ENCODE peak calls at places on chromosomes 3 and 15, in ten cellular contexts. L is ovary; D is T-helper 17 cell; X is iPS DF 6.9; C is H54; S is tibial artery; W is stimulated activated CD8-positive, alpha-beta memory T cell treated with anti-CD3 and anti-CD28 coated beads, Interleukin-4, amount 100 ng/mL, for 1 hour; V is GM10248; H is CD4-positive, alpha-beta memory T cell; Q is ELR. E is an unnamed sample.

GRCh38 chr3:28726840-28727239 is 378.2 kb upstream of the AZI2 start:
- DNase-seq in X (peak; percentile 27), C (peak; percentile 23), D (no peak), V (peak; percentile 24), H (no peak), L (no peak), S (peak; percentile 34), Q (peak; percentile 52), W (no peak), E (peak; percentile 70)

GRCh38 chr3:43998841-43999805 is 242.6 kb upstream of the TOPAZ1 start:
- DNase-seq in Q (peak; percentile 83), V (peak; percentile 80), H (no peak), D (no peak), L (no peak), W (no peak), X (no peak), S (no peak), C (peak; percentile 55), E (no peak)

GRCh38 chr3:4845882-4846281 is 133.4 kb upstream of the BHLHE40 start:
- DNase-seq in W (no peak), V (no peak), D (no peak), H (no peak), Q (no peak), C (no peak), S (no peak), X (no peak), L (no peak), E (no peak)

GRCh38 chr3:125605771-125606170 is 10.5 kb upstream of the OSBPL11 start:
- DNase-seq in Q (no peak), D (no peak), V (no peak), X (no peak), L (no peak), C (no peak), W (no peak), S (no peak), H (no peak), E (no peak)

GRCh38 chr3:8663177-8664061 is 18.8 kb upstream of the SSUH2 start:
- DNase-seq in S (peak; percentile 46), C (peak; percentile 54), H (no peak), X (peak; percentile 92), V (peak; percentile 66), W (no peak), Q (peak; percentile 82), L (peak; percentile 63), D (no peak), E (peak; percentile 48)

GRCh38 chr3:88188436-88188835 is 38.7 kb downstream of the C3orf38 start:
- DNase-seq in Q (peak; percentile 24), D (no peak), X (no peak), S (no peak), H (no peak), L (no peak), V (no peak), W (no peak), C (peak; percentile 9), E (no peak)

GRCh38 chr15:80769471-80770355 is 9.5 kb upstream of the CEMIP start:
- DNase-seq in Q (no peak), S (no peak), H (no peak), C (no peak), D (no peak), X (no peak), W (no peak), L (no peak), V (no peak), E (no peak)

GRCh38 chr15:77001351-77001750 is 6.4 kb downstream of the PSTPIP1 start:
- DNase-seq in S (no peak), D (no peak), Q (no peak), C (no peak), W (no peak), H (no peak), L (no peak), X (no peak), V (no peak), E (no peak)

GRCh38 chr15:47473857-47474256 is 243.4 kb upstream of the SEMA6D start:
- DNase-seq in H (no peak), W (no peak), C (no peak), S (peak; percentile 69), X (no peak), V (no peak), L (peak; percentile 59), D (no peak), Q (no peak), E (no peak)

GRCh38 chr3:175664911-175665310 is 805.8 kb downstream of the NAALADL2 start:
- DNase-seq in S (no peak), V (no peak), C (no peak), H (no peak), D (no peak), W (no peak), X (no peak), L (no peak), Q (no peak), E (no peak)

GRCh38 chr3:186464424-186465093 is 79.6 kb downstream of the CRYGS start:
- DNase-seq in S (no peak), Q (peak; percentile 22), X (peak; percentile 1), W (no peak), H (no peak), L (no peak), V (no peak), D (no peak), C (no peak), E (peak; percentile 33)

GRCh38 chr15:35107122-35107521 is 22.0 kb upstream of the NANOGP8 start:
- DNase-seq in X (no peak), W (no peak), V (no peak), L (no peak), D (no peak), Q (no peak), H (no peak), S (no peak), C (no peak), E (no peak)

GRCh38 chr3:43061101-43061895 is 44.6 kb downstream of the POMGNT2 start:
- DNase-seq in X (no peak), S (no peak), W (no peak), L (no peak), H (no peak), D (no peak), C (no peak), Q (no peak), V (no peak), E (no peak)

GRCh38 chr15:83571820-83572707 is 81.9 kb upstream of the ADAMTSL3 start:
- DNase-seq in C (no peak), S (no peak), V (peak; percentile 34), L (no peak), X (peak; percentile 22), D (no peak), W (no peak), H (no peak), Q (peak; percentile 40), E (peak; percentile 49)

GRCh38 chr3:81744366-81744765 is 17.1 kb downstream of the GBE1 start:
- DNase-seq in X (no peak), H (no peak), C (no peak), V (no peak), W (no peak), S (no peak), D (no peak), L (peak; percentile 45), Q (peak; percentile 94), E (no peak)

GRCh38 chr3:153160451-153161137 is 1.4 kb upstream of the RAP2B start:
- DNase-seq in C (peak; percentile 83), L (peak; percentile 66), D (peak; percentile 70), S (peak; percentile 70), W (peak; percentile 44), Q (peak; percentile 93), H (peak; percentile 90), V (peak; percentile 76), X (no peak), E (peak; percentile 75)

GRCh38 chr15:41483115-41483514 is 10.6 kb upstream of the ITPKA start:
- DNase-seq in X (no peak), S (no peak), Q (no peak), D (no peak), C (no peak), L (no peak), H (peak; percentile 70), W (no peak), V (peak; percentile 83), E (no peak)

GRCh38 chr15:67180035-67180434 is 74.4 kb downstream of the AAGAB start:
- DNase-seq in C (no peak), L (no peak), D (no peak), W (no peak), S (peak; percentile 17), V (no peak), H (no peak), Q (no peak), X (no peak), E (no peak)

GRCh38 chr3:152060701-152061100 is 187.3 kb downstream of the SUCNR1 start:
- DNase-seq in D (no peak), W (no peak), S (no peak), V (no peak), Q (no peak), H (no peak), X (no peak), C (no peak), L (no peak), E (no peak)

GRCh38 chr15:56464893-56465520 is at the start of gene MNS1:
- DNase-seq in V (peak; percentile 94), H (peak; percentile 62), Q (peak; percentile 95), C (peak; percentile 65), W (peak; percentile 6), S (peak; percentile 91), X (peak; percentile 78), L (peak; percentile 94), D (no peak), E (peak; percentile 98)

GRCh38 chr3:43001094-43001553 is 22.0 kb downstream of the GASK1A start:
- DNase-seq in C (no peak), L (peak; percentile 93), Q (peak; percentile 2), V (no peak), S (peak; percentile 94), W (no peak), H (no peak), D (no peak), X (no peak), E (no peak)

E was measured in Kasumi-1.